ENCODE peak calls at places on chromosomes 16 and 17, in seven cellular contexts. C, Y, E, H, A, I and G are unnamed samples.

GRCh38 chr16:25716186-25716585 is 24.4 kb downstream of the HS3ST4 start:
- DNase-seq in C (no peak), Y (no peak), E (no peak), H (peak), A (no peak), I (no peak), G (no peak)

GRCh38 chr17:58046230-58047094 is 36.8 kb upstream of the DYNLL2 start:
- DNase-seq in C (no peak), Y (no peak), E (no peak), H (no peak), A (no peak), I (no peak), G (no peak)

GRCh38 chr17:74981979-74982662 is 5.3 kb upstream of the CDR2L start:
- DNase-seq in C (peak), Y (peak), E (peak), H (peak), A (peak), I (peak), G (peak)

GRCh38 chr17:77140878-77141767 is at the start of gene SEC14L1:
- DNase-seq in C (no peak), Y (peak), E (peak), H (no peak), A (peak), I (peak), G (peak)

GRCh38 chr16:50574852-50575251 is 26.7 kb downstream of the NKD1 start:
- DNase-seq in C (no peak), Y (no peak), E (no peak), H (no peak), A (no peak), I (no peak), G (no peak)

GRCh38 chr17:63925615-63926014 is 6.5 kb downstream of the CD79B start:
- DNase-seq in C (no peak), Y (no peak), E (no peak), H (no peak), A (no peak), I (no peak), G (no peak)

GRCh38 chr16:73636196-73636595 is 588.3 kb upstream of the ZFHX3 start:
- DNase-seq in C (no peak), Y (no peak), E (no peak), H (no peak), A (no peak), I (no peak), G (no peak)

GRCh38 chr17:57154896-57155295 is 69.8 kb downstream of the AKAP1 start:
- DNase-seq in C (no peak), Y (no peak), E (no peak), H (peak), A (peak), I (no peak), G (no peak)

GRCh38 chr16:66420396-66420795 is 6.7 kb upstream of the BEAN1 start:
- DNase-seq in C (no peak), Y (no peak), E (no peak), H (no peak), A (no peak), I (no peak), G (no peak)

GRCh38 chr16:10685709-10686108 is 9.0 kb downstream of the TEKT5 start:
- DNase-seq in C (no peak), Y (no peak), E (no peak), H (no peak), A (no peak), I (no peak), G (no peak)

GRCh38 chr17:38419508-38419981 is 8.7 kb upstream of the ARHGAP23 start:
- DNase-seq in C (no peak), Y (no peak), E (no peak), H (no peak), A (no peak), I (no peak), G (no peak)

GRCh38 chr16:97822-98221 is 19.8 kb downstream of the MPG start:
- DNase-seq in C (no peak), Y (no peak), E (no peak), H (no peak), A (no peak), I (no peak), G (no peak)